ENCODE peak calls at places on chromosomes 2 and 18, in five cellular contexts. N is NB4, Y is neural crest cell, F is adrenal gland, O is Calu3. U is an unnamed sample.

GRCh38 chr2:109336296-109336695 is 207.3 kb downstream of the SH3RF3 start:
- DNase-seq in N (peak), Y (no peak), F (no peak), O (no peak), U (no peak)

GRCh38 chr2:71843391-71843850 is 304.2 kb downstream of the CYP26B1 start:
- DNase-seq in N (no peak), Y (no peak), F (peak), O (no peak), U (no peak)

GRCh38 chr2:60872510-60872928 is 8.9 kb upstream of the REL start:
- DNase-seq in N (no peak), Y (no peak), F (no peak), O (no peak), U (no peak)

GRCh38 chr2:2848621-2849443 is 517.8 kb upstream of the MYT1L start:
- DNase-seq in N (no peak), Y (no peak), F (no peak), O (no peak), U (no peak)

GRCh38 chr2:69777778-69778089 is 35.8 kb downstream of the ANXA4 start:
- DNase-seq in N (no peak), Y (no peak), F (no peak), O (no peak), U (no peak)

GRCh38 chr2:233408366-233409285 is 54.3 kb downstream of the DGKD start:
- DNase-seq in N (no peak), Y (no peak), F (no peak), O (no peak), U (no peak)

GRCh38 chr2:152740743-152741328 is 22.4 kb downstream of the ARL6IP6 start:
- DNase-seq in N (peak), Y (no peak), F (no peak), O (no peak), U (no peak)

GRCh38 chr2:119862127-119862889 is 102.6 kb downstream of the PTPN4 start:
- DNase-seq in N (no peak), Y (no peak), F (no peak), O (no peak), U (no peak)

GRCh38 chr18:59517446-59518171 is 158.5 kb upstream of the LMAN1 start:
- DNase-seq in N (peak), Y (peak), F (no peak), O (no peak), U (no peak)

GRCh38 chr2:191506515-191506914 is 171.4 kb upstream of the NABP1 start:
- DNase-seq in N (no peak), Y (no peak), F (no peak), O (no peak), U (no peak)

GRCh38 chr2:7392076-7392787 is 475.0 kb downstream of the RNF144A start:
- DNase-seq in N (no peak), Y (no peak), F (peak), O (no peak), U (no peak)

GRCh38 chr2:209525834-209526281 is 102.0 kb downstream of the MAP2 start:
- DNase-seq in N (peak), Y (no peak), F (no peak), O (no peak), U (no peak)

GRCh38 chr2:172701250-172701649 is 34.4 kb upstream of the RAPGEF4 start:
- DNase-seq in N (no peak), Y (no peak), F (no peak), O (no peak), U (no peak)

GRCh38 chr18:43606800-43607199 is 329.5 kb upstream of the SYT4 start:
- DNase-seq in N (no peak), Y (no peak), F (no peak), O (no peak), U (no peak)

GRCh38 chr2:10284108-10284870 is 18.4 kb upstream of the HPCAL1 start:
- DNase-seq in N (no peak), Y (no peak), F (no peak), O (no peak), U (no peak)

GRCh38 chr2:10038716-10039115 is 4.6 kb upstream of the KLF11 start:
- DNase-seq in N (no peak), Y (no peak), F (no peak), O (no peak), U (no peak)

GRCh38 chr2:191202881-191203397 is 42.3 kb upstream of the MYO1B start:
- DNase-seq in N (no peak), Y (no peak), F (no peak), O (no peak), U (no peak)

GRCh38 chr18:3725100-3725499 is 275.1 kb downstream of the TGIF1 start:
- DNase-seq in N (no peak), Y (no peak), F (no peak), O (no peak), U (no peak)

GRCh38 chr18:70172225-70172624 is 33.3 kb downstream of the RTTN start:
- DNase-seq in N (no peak), Y (no peak), F (no peak), O (no peak), U (no peak)

GRCh38 chr2:161206491-161207032 is 46.3 kb downstream of the TANK start:
- DNase-seq in N (no peak), Y (no peak), F (no peak), O (no peak), U (no peak)

GRCh38 chr18:45365835-45366234 is 249.4 kb upstream of the SLC14A2 start:
- DNase-seq in N (no peak), Y (no peak), F (no peak), O (no peak), U (no peak)

GRCh38 chr18:23183356-23184150 is 48.3 kb downstream of the CABLES1 start:
- DNase-seq in N (no peak), Y (no peak), F (no peak), O (no peak), U (no peak)

GRCh38 chr2:31318360-31319336 is 84.7 kb downstream of the EHD3 start:
- DNase-seq in N (peak), Y (no peak), F (peak), O (no peak), U (no peak)

GRCh38 chr2:202069189-202070050 is 3.6 kb upstream of the KIAA2012 start:
- DNase-seq in N (peak), Y (no peak), F (no peak), O (no peak), U (no peak)

GRCh38 chr2:5803547-5803946 is 111.4 kb downstream of the SOX11 start:
- DNase-seq in N (no peak), Y (no peak), F (no peak), O (no peak), U (no peak)

GRCh38 chr2:157250836-157251235 is 6.7 kb upstream of the GALNT5 start:
- DNase-seq in N (no peak), Y (no peak), F (no peak), O (no peak), U (no peak)

GRCh38 chr2:98460573-98461560 is 16.2 kb downstream of the INPP4A start:
- DNase-seq in N (peak), Y (no peak), F (no peak), O (no peak), U (no peak)

GRCh38 chr18:59325965-59326364 is 7.5 kb upstream of the CPLX4 start:
- DNase-seq in N (no peak), Y (no peak), F (no peak), O (no peak), U (no peak)

GRCh38 chr18:79869591-79870368 is 72.0 kb downstream of the KCNG2 start:
- DNase-seq in N (peak), Y (no peak), F (no peak), O (no peak), U (no peak)

GRCh38 chr2:3242747-3243369 is 134.8 kb downstream of the EIPR1 start:
- DNase-seq in N (peak), Y (no peak), F (no peak), O (no peak), U (no peak)

GRCh38 chr2:135525786-135526185 is 5.2 kb downstream of the ZRANB3 start:
- DNase-seq in N (no peak), Y (no peak), F (no peak), O (no peak), U (no peak)

GRCh38 chr2:20091305-20091991 is 40.0 kb upstream of the LAPTM4A start:
- DNase-seq in N (no peak), Y (no peak), F (peak), O (no peak), U (no peak)

GRCh38 chr18:55651236-55651635 is 63.2 kb upstream of the TCF4 start:
- DNase-seq in N (no peak), Y (no peak), F (no peak), O (no peak), U (no peak)

DNA sequence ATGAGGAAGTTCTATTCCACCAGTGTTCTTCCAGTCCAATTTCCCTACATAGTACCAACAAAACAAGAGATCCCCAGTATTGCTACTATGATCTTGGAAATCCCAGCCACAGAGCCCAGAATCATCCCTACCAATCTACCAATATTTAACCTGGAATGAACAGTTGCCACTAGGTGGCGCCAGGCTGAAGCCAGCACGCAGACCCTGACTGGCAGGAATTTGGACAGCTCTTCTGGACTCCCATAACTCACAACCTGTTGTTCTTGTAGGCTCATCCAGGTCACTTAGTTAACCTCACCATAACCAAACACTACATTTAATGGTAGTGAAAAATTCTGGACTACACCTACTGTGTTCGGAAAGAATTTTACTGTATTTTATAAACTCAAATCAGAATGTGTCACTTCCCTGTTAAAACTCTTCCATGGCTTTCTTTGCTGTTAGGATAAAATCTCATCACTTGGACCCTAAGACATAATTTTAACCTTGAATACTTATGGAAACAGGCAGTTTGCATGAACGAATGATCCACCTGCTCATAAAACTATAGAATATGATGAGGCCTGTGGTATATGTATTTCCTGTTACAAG is 59.8 kb upstream of the SLC38A11 start:
- DNase-seq in N (peak), Y (peak), F (peak), O (peak), U (no peak)
- TF ChIP-seq CTCF in N (peak), Y (peak), F (peak), O (peak), U (peak)

GRCh38 chr2:74138952-74139323 is 8.8 kb downstream of the BOLA3 start:
- DNase-seq in N (no peak), Y (no peak), F (no peak), O (no peak), U (no peak)
- TF ChIP-seq CTCF in N (peak), Y (peak), F (no peak), O (no peak), U (no peak)

GRCh38 chr2:13522917-13523821 is 806.4 kb downstream of the TRIB2 start:
- DNase-seq in N (no peak), Y (no peak), F (no peak), O (peak), U (no peak)
- TF ChIP-seq CTCF in N (no peak), Y (peak), F (no peak), O (no peak), U (no peak)

DNA sequence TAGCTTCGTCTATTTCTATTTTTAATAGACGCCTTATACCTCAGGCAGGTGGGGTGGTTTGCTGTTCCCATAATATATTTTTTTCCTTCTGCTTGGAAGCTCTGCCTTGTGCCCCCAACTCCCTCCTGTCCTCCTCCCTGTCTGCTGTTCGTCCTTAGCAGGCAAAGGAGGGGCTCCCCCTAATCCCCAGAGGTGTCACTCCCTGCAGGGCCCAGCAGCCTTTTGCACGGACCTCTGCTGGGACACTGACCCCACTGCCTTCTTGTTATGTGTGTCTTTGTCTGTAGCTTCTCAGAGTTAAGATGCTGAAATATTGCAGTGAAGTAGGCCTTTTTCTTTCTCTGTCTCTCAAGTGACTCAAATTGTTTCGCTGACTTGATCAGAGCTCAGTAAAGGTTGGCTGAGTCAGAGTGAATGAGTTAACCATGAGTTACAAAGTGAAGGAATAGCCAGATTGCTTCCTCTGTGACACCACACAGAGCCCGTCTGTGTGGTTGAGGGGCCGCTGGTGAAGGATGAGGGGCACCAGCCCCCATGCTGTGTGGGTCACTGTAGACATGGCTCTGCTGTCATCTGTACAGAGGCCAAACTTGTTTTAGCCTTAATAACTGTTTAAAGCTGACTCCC is 47.7 kb downstream of the PRKCE start:
- DNase-seq in N (no peak), Y (no peak), F (no peak), O (no peak), U (no peak)
- TF ChIP-seq CTCF in N (no peak), Y (no peak), F (no peak), O (no peak), U (no peak)

GRCh38 chr2:213806125-213806726 is 522.0 kb downstream of the SPAG16 start:
- DNase-seq in N (peak), Y (no peak), F (no peak), O (no peak), U (no peak)
- TF ChIP-seq CTCF in N (peak), Y (peak), F (peak), O (peak), U (peak)

U was measured in thoracic aorta.